ENCODE peak calls at places on chromosomes 7 and 10, in nine cellular contexts. M is fibroblast of lung; V is NCI-H146; J is transverse colon; Y is AML-193; U is Jurkat, Clone E6-1; F is nucleus accumbens; G is stimulated activated CD8-positive, alpha-beta memory T cell treated with anti-CD3 and anti-CD28 coated beads, Interleukin-4, amount 100 ng/mL, for 4 hours; Q is activated T-helper 1 cell treated with Interleukin-2 at 50 U/mL for 16 hours. H is an unnamed sample.

GRCh38 chr7:79683185-79683890 is 229.9 kb upstream of the MAGI2 start:
- DNase-seq in M (no peak), V (no peak), J (no peak), Y (no peak), U (no peak), F (no peak), G (no peak), Q (no peak), H (no peak)

GRCh38 chr10:110425684-110426293 is 71.9 kb upstream of the DUSP5 start:
- DNase-seq in M (peak; percentile 99), V (no peak), J (no peak), Y (no peak), U (no peak), F (no peak), G (peak; percentile 43), Q (no peak), H (peak; percentile 91)

GRCh38 chr7:10939237-10939910 is 34.3 kb upstream of the PHF14 start:
- DNase-seq in M (no peak), V (peak; percentile 52), J (peak; percentile 9), Y (peak; percentile 12), U (no peak), F (peak; percentile 15), G (no peak), Q (no peak), H (peak; percentile 26)

GRCh38 chr10:57694956-57695605 is 572.6 kb downstream of the IPMK start:
- DNase-seq in M (peak; percentile 45), V (peak; percentile 40), J (no peak), Y (no peak), U (no peak), F (no peak), G (no peak), Q (no peak), H (no peak)

GRCh38 chr7:19351756-19352155 is 206.5 kb upstream of the FERD3L start:
- DNase-seq in M (peak; percentile 8), V (no peak), J (no peak), Y (no peak), U (no peak), F (no peak), G (no peak), Q (no peak), H (no peak)

GRCh38 chr7:148535227-148535626 is 55.3 kb upstream of the C7orf33 start:
- DNase-seq in M (no peak), V (no peak), J (peak; percentile 15), Y (no peak), U (no peak), F (no peak), G (no peak), Q (no peak), H (no peak)

GRCh38 chr7:21617916-21618390 is 75.1 kb downstream of the DNAH11 start:
- DNase-seq in M (peak; percentile 76), V (no peak), J (peak; percentile 10), Y (no peak), U (no peak), F (no peak), G (no peak), Q (no peak), H (peak; percentile 70)

GRCh38 chr10:47099445-47099844 is 188.2 kb downstream of the PTPN20 start:
- DNase-seq in M (no peak), V (no peak), J (no peak), Y (no peak), U (no peak), F (no peak), G (no peak), Q (no peak), H (no peak)

GRCh38 chr10:30103595-30104310 is 44.4 kb upstream of the JCAD start:
- DNase-seq in M (no peak), V (no peak), J (no peak), Y (peak; percentile 8), U (no peak), F (no peak), G (no peak), Q (no peak), H (no peak)

H was measured in AG08395.